ENCODE peak calls at places on chromosomes 11 and 22, in ten cellular contexts. One of them, this sample, is unnamed.

GRCh38 chr11:94018721-94019120 is 2.4 kb upstream of the HEPHL1 start:
- DNase-seq in H1: no peak
- DNase-seq in IMR-90: no peak
- DNase-seq in esophagus squamous epithelium: no peak
- DNase-seq in breast epithelium: no peak
- DNase-seq in testis: no peak
- DNase-seq in adrenal gland: no peak
- DNase-seq in esophagus muscularis mucosa: no peak
- DNase-seq in sigmoid colon: no peak
- DNase-seq in GM12878: no peak
- DNase-seq in this sample: no peak

GRCh38 chr11:47409440-47410403 is 1.3 kb downstream of the SLC39A13 start:
- DNase-seq in H1: no peak
- DNase-seq in IMR-90: no peak
- DNase-seq in esophagus squamous epithelium: no peak
- DNase-seq in breast epithelium: no peak
- DNase-seq in testis: no peak
- DNase-seq in adrenal gland: no peak
- DNase-seq in esophagus muscularis mucosa: no peak
- DNase-seq in sigmoid colon: no peak
- DNase-seq in GM12878: no peak
- DNase-seq in this sample: no peak

GRCh38 chr22:44144046-44144569 is 36.6 kb upstream of the PARVG start:
- DNase-seq in H1: no peak
- DNase-seq in IMR-90: no peak
- DNase-seq in esophagus squamous epithelium: no peak
- DNase-seq in breast epithelium: no peak
- DNase-seq in testis: no peak
- DNase-seq in adrenal gland: no peak
- DNase-seq in esophagus muscularis mucosa: no peak
- DNase-seq in sigmoid colon: no peak
- DNase-seq in GM12878: no peak
- DNase-seq in this sample: no peak

GRCh38 chr22:22558071-22558971 is 744 bp downstream of the PRAME start:
- DNase-seq in H1: no peak
- DNase-seq in IMR-90: no peak
- DNase-seq in esophagus squamous epithelium: no peak
- DNase-seq in breast epithelium: no peak
- DNase-seq in testis: peak
- DNase-seq in adrenal gland: no peak
- DNase-seq in esophagus muscularis mucosa: no peak
- DNase-seq in sigmoid colon: no peak
- DNase-seq in GM12878: no peak
- DNase-seq in this sample: no peak

GRCh38 chr22:17746916-17747315 is 27.4 kb downstream of the BID start:
- DNase-seq in H1: no peak
- DNase-seq in IMR-90: no peak
- DNase-seq in esophagus squamous epithelium: no peak
- DNase-seq in breast epithelium: no peak
- DNase-seq in testis: no peak
- DNase-seq in adrenal gland: no peak
- DNase-seq in esophagus muscularis mucosa: no peak
- DNase-seq in sigmoid colon: no peak
- DNase-seq in GM12878: no peak
- DNase-seq in this sample: no peak

GRCh38 chr11:117840881-117841581 is 16.5 kb upstream of the FXYD2 start:
- DNase-seq in H1: no peak
- DNase-seq in IMR-90: no peak
- DNase-seq in esophagus squamous epithelium: no peak
- DNase-seq in breast epithelium: peak
- DNase-seq in testis: peak
- DNase-seq in adrenal gland: no peak
- DNase-seq in esophagus muscularis mucosa: no peak
- DNase-seq in sigmoid colon: peak
- DNase-seq in GM12878: no peak
- DNase-seq in this sample: peak

GRCh38 chr11:3840289-3840869 is 380 bp downstream of the RHOG start:
- DNase-seq in H1: no peak
- DNase-seq in IMR-90: no peak
- DNase-seq in esophagus squamous epithelium: no peak
- DNase-seq in breast epithelium: no peak
- DNase-seq in testis: peak
- DNase-seq in adrenal gland: peak
- DNase-seq in esophagus muscularis mucosa: no peak
- DNase-seq in sigmoid colon: no peak
- DNase-seq in GM12878: no peak
- DNase-seq in this sample: peak

GRCh38 chr11:72631806-72632731 is 42.2 kb downstream of the PDE2A start:
- DNase-seq in H1: no peak
- DNase-seq in IMR-90: no peak
- DNase-seq in esophagus squamous epithelium: no peak
- DNase-seq in breast epithelium: no peak
- DNase-seq in testis: no peak
- DNase-seq in adrenal gland: peak
- DNase-seq in esophagus muscularis mucosa: no peak
- DNase-seq in sigmoid colon: peak
- DNase-seq in GM12878: no peak
- DNase-seq in this sample: no peak

GRCh38 chr22:46609724-46610161 is 10.4 kb upstream of the GRAMD4 start:
- DNase-seq in H1: no peak
- DNase-seq in IMR-90: no peak
- DNase-seq in esophagus squamous epithelium: no peak
- DNase-seq in breast epithelium: no peak
- DNase-seq in testis: no peak
- DNase-seq in adrenal gland: no peak
- DNase-seq in esophagus muscularis mucosa: no peak
- DNase-seq in sigmoid colon: no peak
- DNase-seq in GM12878: no peak
- DNase-seq in this sample: no peak

GRCh38 chr22:46611189-46611588 is 9.0 kb upstream of the GRAMD4 start:
- DNase-seq in H1: no peak
- DNase-seq in IMR-90: no peak
- DNase-seq in esophagus squamous epithelium: no peak
- DNase-seq in breast epithelium: no peak
- DNase-seq in testis: no peak
- DNase-seq in adrenal gland: no peak
- DNase-seq in esophagus muscularis mucosa: no peak
- DNase-seq in sigmoid colon: no peak
- DNase-seq in GM12878: no peak
- DNase-seq in this sample: no peak

GRCh38 chr22:46609175-46609690 is 11.0 kb upstream of the GRAMD4 start:
- DNase-seq in H1: no peak
- DNase-seq in IMR-90: no peak
- DNase-seq in esophagus squamous epithelium: no peak
- DNase-seq in breast epithelium: no peak
- DNase-seq in testis: no peak
- DNase-seq in adrenal gland: peak
- DNase-seq in esophagus muscularis mucosa: no peak
- DNase-seq in sigmoid colon: no peak
- DNase-seq in GM12878: no peak
- DNase-seq in this sample: no peak

GRCh38 chr22:46612341-46612903 is 7.8 kb upstream of the GRAMD4 start:
- DNase-seq in H1: no peak
- DNase-seq in IMR-90: no peak
- DNase-seq in esophagus squamous epithelium: no peak
- DNase-seq in breast epithelium: no peak
- DNase-seq in testis: no peak
- DNase-seq in adrenal gland: no peak
- DNase-seq in esophagus muscularis mucosa: no peak
- DNase-seq in sigmoid colon: no peak
- DNase-seq in GM12878: no peak
- DNase-seq in this sample: no peak

DNA sequence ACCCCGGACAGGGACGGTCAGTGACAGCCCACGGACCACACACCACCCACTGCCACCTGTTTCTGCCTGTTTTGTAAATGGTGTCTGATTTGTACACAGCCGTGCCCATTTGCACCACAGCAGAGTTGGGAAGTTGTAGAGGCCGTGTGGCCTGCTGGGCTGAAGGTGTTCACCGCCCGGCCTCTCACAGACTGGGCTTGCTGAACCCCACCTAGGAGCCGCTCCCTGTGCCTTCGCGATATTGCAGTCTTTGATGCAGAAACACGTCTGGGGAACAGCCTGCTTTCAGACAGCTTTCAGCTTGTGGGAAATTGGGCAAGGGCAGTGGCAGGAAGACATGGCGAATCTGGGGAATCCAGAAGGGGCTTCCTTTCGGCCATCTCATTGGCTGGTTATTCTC is 9.8 kb upstream of the GRAMD4 start:
- DNase-seq in H1: no peak
- DNase-seq in IMR-90: no peak
- DNase-seq in esophagus squamous epithelium: no peak
- DNase-seq in breast epithelium: no peak
- DNase-seq in testis: no peak
- DNase-seq in adrenal gland: no peak
- DNase-seq in esophagus muscularis mucosa: no peak
- DNase-seq in sigmoid colon: no peak
- DNase-seq in GM12878: no peak
- DNase-seq in this sample: no peak
- H3K27ac ChIP-seq in H1: no peak
- H3K27ac ChIP-seq in IMR-90: no peak
- H3K27ac ChIP-seq in esophagus squamous epithelium: no peak
- H3K27ac ChIP-seq in breast epithelium: no peak
- H3K27ac ChIP-seq in testis: no peak
- H3K27ac ChIP-seq in adrenal gland: no peak
- H3K27ac ChIP-seq in esophagus muscularis mucosa: no peak
- H3K27ac ChIP-seq in sigmoid colon: no peak
- H3K27ac ChIP-seq in GM12878: no peak
- H3K27ac ChIP-seq in this sample: no peak

DNA sequence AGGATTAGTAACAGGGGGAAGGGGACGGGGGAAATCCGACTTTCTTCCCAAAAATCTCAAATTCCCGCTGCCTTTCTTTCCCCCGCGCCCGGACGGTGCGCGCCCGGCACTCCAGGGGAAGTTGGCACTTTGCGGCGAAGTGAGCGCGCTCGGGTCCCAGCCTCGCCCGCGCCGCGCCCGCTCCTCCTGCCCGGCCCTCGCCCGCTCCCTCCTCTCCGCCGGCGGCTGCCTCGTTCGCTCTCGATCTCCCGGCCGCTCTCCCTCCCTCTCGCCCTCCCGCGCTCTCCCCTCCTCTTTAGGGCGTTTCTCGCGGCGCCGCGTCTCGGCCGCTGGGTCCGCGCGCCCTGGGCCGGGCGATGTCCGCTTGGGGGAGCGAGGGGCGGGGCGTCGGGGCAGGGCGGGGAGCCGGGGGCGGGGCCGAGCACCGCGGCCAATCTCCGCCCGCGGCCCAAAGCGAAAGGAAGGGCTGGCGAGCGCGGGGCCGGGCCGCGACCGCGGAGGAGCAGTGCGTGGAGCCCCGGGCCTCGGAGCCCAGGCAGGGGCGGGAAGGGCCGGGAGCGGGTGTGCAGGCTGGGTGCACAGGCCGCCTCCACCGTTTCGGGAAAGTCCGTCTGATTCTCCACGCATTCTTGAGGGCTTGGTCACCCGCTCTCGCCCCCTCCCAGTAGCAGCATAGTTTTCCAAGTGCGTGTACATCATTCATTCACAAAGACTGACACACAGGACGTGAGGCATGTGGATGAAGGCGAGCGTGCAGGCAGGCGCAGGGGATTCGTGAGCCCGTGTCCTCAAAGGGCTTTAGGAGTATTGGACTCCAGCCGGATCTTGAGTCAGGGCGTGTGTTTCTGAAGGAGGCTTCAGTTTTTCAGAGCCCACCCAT is 65.1 kb downstream of the ETS1 start:
- DNase-seq in H1: peak
- DNase-seq in IMR-90: peak
- DNase-seq in esophagus squamous epithelium: peak
- DNase-seq in breast epithelium: peak
- DNase-seq in testis: peak
- DNase-seq in adrenal gland: peak
- DNase-seq in esophagus muscularis mucosa: peak
- DNase-seq in sigmoid colon: peak
- DNase-seq in GM12878: peak
- DNase-seq in this sample: peak
- TF ChIP-seq POLR2A in H1: no peak
- TF ChIP-seq POLR2A in IMR-90: peak
- TF ChIP-seq POLR2A in esophagus squamous epithelium: peak
- TF ChIP-seq POLR2A in breast epithelium: peak
- TF ChIP-seq POLR2A in testis: peak
- TF ChIP-seq POLR2A in adrenal gland: peak
- TF ChIP-seq POLR2A in esophagus muscularis mucosa: peak
- TF ChIP-seq POLR2A in sigmoid colon: peak
- TF ChIP-seq POLR2A in GM12878: peak
- TF ChIP-seq POLR2A in this sample: peak

DNA sequence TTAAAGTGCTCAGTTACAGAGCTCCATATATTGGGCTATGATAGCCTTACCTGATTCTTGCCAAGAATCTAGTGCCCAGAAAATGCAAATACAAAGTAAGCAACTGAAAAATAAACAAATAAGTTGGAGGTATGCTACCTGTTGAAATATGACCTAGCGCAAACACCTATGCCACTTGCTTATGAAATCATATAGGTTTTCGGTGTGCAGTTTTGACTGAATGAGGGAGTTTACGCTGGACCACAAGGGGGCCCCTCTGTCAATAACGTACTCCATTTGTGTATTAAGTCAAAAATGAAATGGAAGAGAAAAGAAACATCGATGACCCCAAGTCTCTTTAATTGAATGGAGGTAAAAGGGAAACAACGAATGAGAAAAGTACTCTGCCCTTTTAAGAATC is 84.9 kb upstream of the TRIM77 start:
- DNase-seq in H1: no peak
- DNase-seq in IMR-90: no peak
- DNase-seq in esophagus squamous epithelium: no peak
- DNase-seq in breast epithelium: no peak
- DNase-seq in testis: no peak
- DNase-seq in adrenal gland: no peak
- DNase-seq in esophagus muscularis mucosa: no peak
- DNase-seq in sigmoid colon: no peak
- DNase-seq in GM12878: no peak
- DNase-seq in this sample: no peak
- TF ChIP-seq CTCF in H1: no peak
- TF ChIP-seq CTCF in IMR-90: peak
- TF ChIP-seq CTCF in esophagus squamous epithelium: no peak
- TF ChIP-seq CTCF in breast epithelium: no peak
- TF ChIP-seq CTCF in testis: no peak
- TF ChIP-seq CTCF in adrenal gland: no peak
- TF ChIP-seq CTCF in esophagus muscularis mucosa: no peak
- TF ChIP-seq CTCF in sigmoid colon: no peak
- TF ChIP-seq CTCF in GM12878: no peak
- TF ChIP-seq CTCF in this sample: no peak

DNA sequence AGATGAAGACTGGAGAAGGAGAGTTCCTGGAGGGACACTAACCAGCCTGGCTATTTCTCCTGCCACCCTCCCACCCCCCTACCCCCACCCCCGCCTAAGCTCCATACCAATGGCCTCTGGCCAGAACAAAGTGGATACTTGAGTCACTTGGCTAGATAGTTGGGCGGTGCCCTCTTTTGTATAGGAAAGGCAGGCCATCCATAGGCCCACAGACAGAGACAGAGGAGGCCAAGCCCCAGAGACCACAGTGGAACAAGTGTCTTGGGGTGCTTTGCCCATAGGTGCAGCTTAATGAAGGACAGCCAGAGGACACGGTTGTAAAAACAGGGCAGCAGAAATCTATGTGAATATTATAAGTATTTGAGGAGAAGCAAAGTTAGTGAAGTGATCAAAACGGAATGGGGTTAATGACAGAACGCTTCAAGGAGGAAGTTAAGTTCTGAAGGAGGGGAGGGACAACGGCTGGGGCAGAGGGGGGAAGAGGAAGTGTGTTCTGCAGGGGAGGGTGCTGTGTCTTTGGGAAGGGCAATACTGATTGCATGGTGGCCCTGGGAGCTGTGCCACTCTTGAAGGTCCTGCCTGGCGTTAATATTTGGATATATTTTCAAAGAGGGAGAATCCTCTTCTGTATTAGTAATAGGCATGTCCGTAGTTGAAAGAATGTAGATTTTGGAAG is 32.7 kb downstream of the FLI1 start:
- DNase-seq in H1: no peak
- DNase-seq in IMR-90: no peak
- DNase-seq in esophagus squamous epithelium: peak
- DNase-seq in breast epithelium: no peak
- DNase-seq in testis: no peak
- DNase-seq in adrenal gland: peak
- DNase-seq in esophagus muscularis mucosa: no peak
- DNase-seq in sigmoid colon: no peak
- DNase-seq in GM12878: no peak
- DNase-seq in this sample: peak
- H3K27ac ChIP-seq in H1: no peak
- H3K27ac ChIP-seq in IMR-90: no peak
- H3K27ac ChIP-seq in esophagus squamous epithelium: peak
- H3K27ac ChIP-seq in breast epithelium: peak
- H3K27ac ChIP-seq in testis: no peak
- H3K27ac ChIP-seq in adrenal gland: peak
- H3K27ac ChIP-seq in esophagus muscularis mucosa: peak
- H3K27ac ChIP-seq in sigmoid colon: peak
- H3K27ac ChIP-seq in GM12878: peak
- H3K27ac ChIP-seq in this sample: peak